ENCODE peak calls at places on chromosomes 16 and 17, in nine cellular contexts. One of them, this sample, is unnamed.
A peak's percentile ranks its signal among the peaks of the same experiment; 100 is the strongest.

GRCh38 chr17:47192549-47192948 is 3.5 kb upstream of the CDC27 start:
- DNase-seq in endodermal cell: no peak
- DNase-seq in mesothelial cell of epicardium: no peak
- DNase-seq in psoas muscle: no peak
- DNase-seq in anterior cingulate cortex: no peak
- DNase-seq in smooth muscle cell of the brain vasculature: no peak
- DNase-seq in stimulated activated CD4-positive, alpha-beta T cell treated with anti-CD3 and anti-CD28 coated beads, Interleukin-2, amount 100 ng/mL, for 4 hours: no peak
- DNase-seq in NCI-H146: peak; percentile 40
- DNase-seq in HS-5: no peak
- DNase-seq in this sample: no peak

GRCh38 chr17:43644081-43644480 is 17.6 kb downstream of the MEOX1 start:
- DNase-seq in endodermal cell: peak; percentile 65
- DNase-seq in mesothelial cell of epicardium: no peak
- DNase-seq in psoas muscle: no peak
- DNase-seq in anterior cingulate cortex: no peak
- DNase-seq in smooth muscle cell of the brain vasculature: no peak
- DNase-seq in stimulated activated CD4-positive, alpha-beta T cell treated with anti-CD3 and anti-CD28 coated beads, Interleukin-2, amount 100 ng/mL, for 4 hours: no peak
- DNase-seq in NCI-H146: no peak
- DNase-seq in HS-5: no peak
- DNase-seq in this sample: no peak

GRCh38 chr17:21294321-21295035 is 10.0 kb downstream of the MAP2K3 start:
- DNase-seq in endodermal cell: no peak
- DNase-seq in mesothelial cell of epicardium: no peak
- DNase-seq in psoas muscle: no peak
- DNase-seq in anterior cingulate cortex: no peak
- DNase-seq in smooth muscle cell of the brain vasculature: no peak
- DNase-seq in stimulated activated CD4-positive, alpha-beta T cell treated with anti-CD3 and anti-CD28 coated beads, Interleukin-2, amount 100 ng/mL, for 4 hours: no peak
- DNase-seq in NCI-H146: no peak
- DNase-seq in HS-5: no peak
- DNase-seq in this sample: no peak

GRCh38 chr16:53999123-53999522 is 287.5 kb downstream of the IRX3 start:
- DNase-seq in endodermal cell: no peak
- DNase-seq in mesothelial cell of epicardium: no peak
- DNase-seq in psoas muscle: no peak
- DNase-seq in anterior cingulate cortex: no peak
- DNase-seq in smooth muscle cell of the brain vasculature: no peak
- DNase-seq in stimulated activated CD4-positive, alpha-beta T cell treated with anti-CD3 and anti-CD28 coated beads, Interleukin-2, amount 100 ng/mL, for 4 hours: no peak
- DNase-seq in NCI-H146: no peak
- DNase-seq in HS-5: no peak
- DNase-seq in this sample: no peak

GRCh38 chr17:1039511-1040215 is 42.7 kb downstream of the TIMM22 start:
- DNase-seq in endodermal cell: peak; percentile 74
- DNase-seq in mesothelial cell of epicardium: peak; percentile 19
- DNase-seq in psoas muscle: peak; percentile 88
- DNase-seq in anterior cingulate cortex: peak; percentile 73
- DNase-seq in smooth muscle cell of the brain vasculature: no peak
- DNase-seq in stimulated activated CD4-positive, alpha-beta T cell treated with anti-CD3 and anti-CD28 coated beads, Interleukin-2, amount 100 ng/mL, for 4 hours: no peak
- DNase-seq in NCI-H146: no peak
- DNase-seq in HS-5: no peak
- DNase-seq in this sample: peak; percentile 62

GRCh38 chr16:12120331-12120981 is 143.9 kb downstream of the SNX29 start:
- DNase-seq in endodermal cell: no peak
- DNase-seq in mesothelial cell of epicardium: no peak
- DNase-seq in psoas muscle: no peak
- DNase-seq in anterior cingulate cortex: no peak
- DNase-seq in smooth muscle cell of the brain vasculature: no peak
- DNase-seq in stimulated activated CD4-positive, alpha-beta T cell treated with anti-CD3 and anti-CD28 coated beads, Interleukin-2, amount 100 ng/mL, for 4 hours: no peak
- DNase-seq in NCI-H146: peak; percentile 20
- DNase-seq in HS-5: no peak
- DNase-seq in this sample: no peak

GRCh38 chr17:80742091-80742490 is 197.5 kb downstream of the RPTOR start:
- DNase-seq in endodermal cell: peak; percentile 66
- DNase-seq in mesothelial cell of epicardium: no peak
- DNase-seq in psoas muscle: no peak
- DNase-seq in anterior cingulate cortex: no peak
- DNase-seq in smooth muscle cell of the brain vasculature: no peak
- DNase-seq in stimulated activated CD4-positive, alpha-beta T cell treated with anti-CD3 and anti-CD28 coated beads, Interleukin-2, amount 100 ng/mL, for 4 hours: no peak
- DNase-seq in NCI-H146: no peak
- DNase-seq in HS-5: no peak
- DNase-seq in this sample: no peak

GRCh38 chr17:4101127-4101798 is 41.6 kb downstream of the ZZEF1 start:
- DNase-seq in endodermal cell: no peak
- DNase-seq in mesothelial cell of epicardium: no peak
- DNase-seq in psoas muscle: no peak
- DNase-seq in anterior cingulate cortex: no peak
- DNase-seq in smooth muscle cell of the brain vasculature: no peak
- DNase-seq in stimulated activated CD4-positive, alpha-beta T cell treated with anti-CD3 and anti-CD28 coated beads, Interleukin-2, amount 100 ng/mL, for 4 hours: no peak
- DNase-seq in NCI-H146: no peak
- DNase-seq in HS-5: no peak
- DNase-seq in this sample: no peak

GRCh38 chr17:64097196-64097936 is 32.6 kb downstream of the ERN1 start:
- DNase-seq in endodermal cell: no peak
- DNase-seq in mesothelial cell of epicardium: no peak
- DNase-seq in psoas muscle: no peak
- DNase-seq in anterior cingulate cortex: no peak
- DNase-seq in smooth muscle cell of the brain vasculature: peak; percentile 33
- DNase-seq in stimulated activated CD4-positive, alpha-beta T cell treated with anti-CD3 and anti-CD28 coated beads, Interleukin-2, amount 100 ng/mL, for 4 hours: no peak
- DNase-seq in NCI-H146: no peak
- DNase-seq in HS-5: no peak
- DNase-seq in this sample: no peak

GRCh38 chr16:9007177-9007794 is 43.6 kb upstream of the USP7 start:
- DNase-seq in endodermal cell: no peak
- DNase-seq in mesothelial cell of epicardium: no peak
- DNase-seq in psoas muscle: no peak
- DNase-seq in anterior cingulate cortex: no peak
- DNase-seq in smooth muscle cell of the brain vasculature: no peak
- DNase-seq in stimulated activated CD4-positive, alpha-beta T cell treated with anti-CD3 and anti-CD28 coated beads, Interleukin-2, amount 100 ng/mL, for 4 hours: no peak
- DNase-seq in NCI-H146: no peak
- DNase-seq in HS-5: no peak
- DNase-seq in this sample: no peak

GRCh38 chr16:56672761-56673536 is 3.3 kb downstream of the MT1H start:
- DNase-seq in endodermal cell: no peak
- DNase-seq in mesothelial cell of epicardium: no peak
- DNase-seq in psoas muscle: no peak
- DNase-seq in anterior cingulate cortex: no peak
- DNase-seq in smooth muscle cell of the brain vasculature: no peak
- DNase-seq in stimulated activated CD4-positive, alpha-beta T cell treated with anti-CD3 and anti-CD28 coated beads, Interleukin-2, amount 100 ng/mL, for 4 hours: no peak
- DNase-seq in NCI-H146: no peak
- DNase-seq in HS-5: no peak
- DNase-seq in this sample: no peak